ENCODE peak calls at places on chromosomes 4 and X, in five cellular contexts. L is AG10803, F is astrocyte of the spinal cord, A is fibroblast of lung, B is fibroblast of pulmonary artery. W is an unnamed sample.
A peak's percentile ranks its signal among the peaks of the same experiment; 100 is the strongest.

GRCh38 chrX:154428176-154429171 is at the start of gene ATP6AP1:
- DNase-seq in A (peak; percentile 95), L (peak; percentile 95), B (peak; percentile 95), F (peak; percentile 94), W (peak; percentile 41)

GRCh38 chr4:138217567-138217966 is 24.6 kb downstream of the SLC7A11 start:
- DNase-seq in B (no peak), L (no peak), A (no peak), F (no peak), W (no peak)

GRCh38 chrX:66602381-66602938 is 36.4 kb downstream of the EDA2R start:
- DNase-seq in F (no peak), A (no peak), L (no peak), B (no peak), W (no peak)

GRCh38 chr4:115944146-115944905 is 830.9 kb upstream of the NDST4 start:
- DNase-seq in F (no peak), A (peak; percentile 15), B (no peak), L (no peak), W (no peak)

GRCh38 chr4:151247395-151247794 is 29.6 kb upstream of the PRSS48 start:
- DNase-seq in F (no peak), L (no peak), B (no peak), A (no peak), W (no peak)

GRCh38 chr4:86594559-86595425 is 677 bp downstream of the PTPN13 start:
- DNase-seq in B (peak; percentile 75), F (peak; percentile 88), L (peak; percentile 99), A (peak; percentile 88), W (peak; percentile 90)

GRCh38 chr4:172142331-172142738 is 329.1 kb downstream of the GALNTL6 start:
- DNase-seq in F (peak; percentile 57), B (peak; percentile 23), L (peak; percentile 69), A (peak; percentile 66), W (peak; percentile 28)

GRCh38 chr4:143186202-143186601 is 1.5 kb downstream of the USP38 start:
- DNase-seq in A (peak; percentile 55), L (peak; percentile 25), F (no peak), B (peak; percentile 10), W (no peak)

GRCh38 chr4:122434285-122434684 is 22.2 kb downstream of the IL2 start:
- DNase-seq in A (no peak), B (no peak), L (no peak), F (no peak), W (no peak)

GRCh38 chrX:70664726-70665125 is 220.1 kb downstream of the DLG3 start:
- DNase-seq in L (peak; percentile 21), B (peak; percentile 43), F (peak; percentile 36), A (peak; percentile 11), W (peak; percentile 0)

GRCh38 chr4:185640809-185641675 is 105.7 kb upstream of the PDLIM3 start:
- DNase-seq in F (peak; percentile 86), B (peak; percentile 91), L (peak; percentile 84), A (peak; percentile 77), W (peak; percentile 57)

GRCh38 chr4:126628933-126629332 is 1003.8 kb upstream of the INTU start:
- DNase-seq in F (no peak), L (no peak), A (no peak), B (no peak), W (no peak)

GRCh38 chr4:53193111-53193510 is 172.8 kb downstream of the SCFD2 start:
- DNase-seq in B (no peak), L (peak; percentile 37), F (no peak), A (peak; percentile 57), W (no peak)

GRCh38 chr4:128322986-128323385 is 35.4 kb upstream of the PGRMC2 start:
- DNase-seq in L (peak; percentile 92), F (peak; percentile 62), A (peak; percentile 98), B (peak; percentile 77), W (peak; percentile 72)

GRCh38 chr4:23484689-23485088 is 405.2 kb downstream of the PPARGC1A start:
- DNase-seq in B (peak; percentile 25), L (no peak), A (peak; percentile 17), F (peak; percentile 6), W (no peak)

GRCh38 chrX:135974279-135974856 is 580 bp upstream of the MMGT1 start:
- DNase-seq in L (peak; percentile 57), A (peak; percentile 60), F (peak; percentile 55), B (peak; percentile 73), W (no peak)

DNA sequence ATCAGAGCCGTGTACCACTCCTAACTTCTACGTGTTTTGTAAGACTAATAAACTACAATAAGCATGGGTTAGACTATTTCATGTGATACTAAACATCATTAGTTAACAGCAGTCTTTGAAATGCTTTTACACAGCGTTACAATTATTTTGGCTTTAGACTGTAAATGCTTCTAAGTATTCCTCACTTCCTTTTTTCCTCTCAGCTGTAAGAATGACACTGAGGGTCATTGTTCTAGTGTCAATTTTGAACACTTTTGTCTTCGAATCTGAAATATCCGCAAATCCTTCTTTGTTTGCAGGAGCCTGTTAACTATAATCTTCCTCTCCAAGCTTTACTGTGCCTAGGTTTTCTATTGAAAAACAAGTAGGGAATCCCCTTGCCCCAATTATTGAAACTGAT is 1.5 kb downstream of the ABCE1 start:
- DNase-seq in F (no peak), A (peak; percentile 46), L (peak; percentile 25), B (peak; percentile 32), W (no peak)
- H3K4me3 ChIP-seq in F (peak overlapping the region; percentile 76), A (peak overlapping the region; percentile 84), L (peak overlapping the region; percentile 97), B (peak overlapping the region; percentile 70), W (peak overlapping the region; percentile 91)

GRCh38 chr4:26061248-26061986 is 147.4 kb downstream of the SMIM20 start:
- DNase-seq in F (peak; percentile 50), B (peak; percentile 67), A (peak; percentile 40), L (no peak), W (no peak)
- TF ChIP-seq CTCF in F (peak; percentile 72), B (peak; percentile 73), A (peak; percentile 48), L (peak; percentile 56), W (peak; percentile 42)

GRCh38 chrX:74550295-74550802 is 64.1 kb downstream of the RLIM start:
- DNase-seq in A (peak; percentile 56), B (peak; percentile 77), L (peak; percentile 63), F (peak; percentile 78), W (no peak)
- H3K4me3 ChIP-seq in A (no peak overlapping the region), B (peak overlapping the region; percentile 31), L (peak overlapping the region; percentile 24), F (peak overlapping the region; percentile 4), W (peak overlapping the region; percentile 42)

GRCh38 chr4:156295676-156296075 is 342.0 kb upstream of the CTSO start:
- DNase-seq in F (no peak), B (no peak), L (no peak), A (peak; percentile 12), W (no peak)

GRCh38 chr4:156294577-156294976 is 340.9 kb upstream of the CTSO start:
- DNase-seq in A (peak; percentile 96), B (peak; percentile 93), L (peak; percentile 79), F (peak; percentile 90), W (peak; percentile 77)

GRCh38 chr4:156293657-156294297 is 340.1 kb upstream of the CTSO start:
- DNase-seq in B (peak; percentile 93), F (peak; percentile 91), L (peak; percentile 59), A (peak; percentile 94), W (peak; percentile 71)

GRCh38 chr4:156303708-156304107 is 350.0 kb upstream of the CTSO start:
- DNase-seq in L (no peak), B (no peak), A (no peak), F (no peak), W (no peak)

DNA sequence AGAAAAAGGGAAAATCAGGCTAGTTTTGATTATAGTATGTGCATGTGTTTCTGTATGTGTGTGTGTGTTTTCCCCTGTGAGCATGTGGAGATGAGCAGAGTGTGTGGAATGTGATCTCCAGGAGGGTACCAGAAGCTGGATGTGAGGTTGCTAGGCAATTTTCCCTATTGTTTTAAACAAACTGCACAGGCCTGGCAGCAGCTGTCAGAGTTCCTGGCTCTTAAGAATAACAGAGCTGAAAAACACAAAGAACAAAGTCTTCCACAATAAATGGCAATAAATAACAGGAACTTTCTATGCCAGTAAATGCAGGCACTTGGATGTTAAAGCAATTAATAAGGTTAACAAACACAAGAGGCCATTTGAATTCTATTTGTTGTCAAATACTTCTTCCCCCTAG is 344.6 kb upstream of the CTSO start:
- DNase-seq in A (peak; percentile 95), L (peak; percentile 99), F (peak; percentile 94), B (peak; percentile 89), W (peak; percentile 90)
- TF ChIP-seq CTCF in A (no peak), L (no peak), F (no peak), B (no peak), W (no peak)

GRCh38 chr4:88623097-88623496 is 30.8 kb downstream of the HERC3 start:
- DNase-seq in A (peak; percentile 92), L (peak; percentile 95), B (peak; percentile 76), F (peak; percentile 74), W (peak; percentile 83)
- H3K4me3 ChIP-seq in A (no peak overlapping the region), L (no peak overlapping the region), B (no peak overlapping the region), F (no peak overlapping the region), W (no peak overlapping the region)

GRCh38 chr4:160595646-160596045 is 1492.8 kb downstream of the RAPGEF2 start:
- DNase-seq in L (no peak), A (no peak), F (no peak), B (no peak), W (no peak)
- TF ChIP-seq CTCF in L (no peak), A (no peak), F (no peak), B (no peak), W (no peak)

GRCh38 chr4:48015678-48016077 is 803 bp downstream of the CNGA1 start:
- DNase-seq in L (no peak), F (no peak), B (no peak), A (no peak), W (no peak)
- H3K4me3 ChIP-seq in L (no peak overlapping the region), F (no peak overlapping the region), B (peak overlapping the region; percentile 70), A (no peak overlapping the region), W (no peak overlapping the region)

W was measured in AG04449.